ENCODE peak calls at places on chromosomes 7 and 10, in five cellular contexts. T is fibroblast of pulmonary artery, H is fibroblast of lung, O is astrocyte of the cerebellum, J is suprapubic skin. C is an unnamed sample.
A peak's percentile ranks its signal among the peaks of the same experiment; 100 is the strongest.

GRCh38 chr10:29157321-29157720 is 131.5 kb upstream of the LYZL1 start:
- DNase-seq in J (no peak), T (no peak), H (no peak), O (no peak), C (no peak)

GRCh38 chr7:32163911-32164310 is 93.7 kb upstream of the PDE1C start:
- DNase-seq in T (no peak), O (no peak), H (peak; percentile 77), J (no peak), C (no peak)

GRCh38 chr10:132107211-132107946 is 41.6 kb downstream of the JAKMIP3 start:
- DNase-seq in O (no peak), T (no peak), H (no peak), J (no peak), C (no peak)

GRCh38 chr7:111587715-111588433 is 25.6 kb upstream of the IMMP2L start:
- DNase-seq in H (peak; percentile 22), O (no peak), T (peak; percentile 4), J (no peak), C (no peak)

GRCh38 chr7:1505731-1506550 is 1.8 kb upstream of the INTS1 start:
- DNase-seq in O (no peak), H (no peak), J (no peak), T (no peak), C (no peak)

GRCh38 chr10:58239561-58240169 is 28.0 kb downstream of the IPMK start:
- DNase-seq in H (peak; percentile 20), T (peak; percentile 41), J (no peak), O (no peak), C (no peak)

GRCh38 chr7:142785841-142786250 is 15.1 kb downstream of the PRSS2 start:
- DNase-seq in O (no peak), H (no peak), T (no peak), J (no peak), C (no peak)

GRCh38 chr10:62980697-62981495 is 152.2 kb upstream of the NRBF2 start:
- DNase-seq in H (peak; percentile 51), T (no peak), J (no peak), O (no peak), C (no peak)

GRCh38 chr10:110500515-110500905 is 2.8 kb downstream of the DUSP5 start:
- DNase-seq in T (peak; percentile 68), O (no peak), H (peak; percentile 84), J (no peak), C (peak; percentile 72)

GRCh38 chr10:49534670-49535381 is 4.1 kb downstream of the ERCC6 start:
- DNase-seq in J (no peak), O (peak; percentile 5), H (peak; percentile 84), T (peak; percentile 74), C (peak; percentile 43)

GRCh38 chr10:100872034-100872791 is 40.5 kb upstream of the SLF2 start:
- DNase-seq in T (peak; percentile 38), J (no peak), O (peak; percentile 51), H (peak; percentile 54), C (no peak)

GRCh38 chr7:24836084-24836483 is 78.8 kb upstream of the GSDME start:
- DNase-seq in T (no peak), J (no peak), H (no peak), O (no peak), C (no peak)

GRCh38 chr7:100840470-100841100 is 11.9 kb upstream of the SLC12A9 start:
- DNase-seq in J (no peak), H (no peak), O (no peak), T (no peak), C (no peak)

GRCh38 chr7:104936546-104936945 is 77.5 kb upstream of the KMT2E start:
- DNase-seq in O (no peak), T (no peak), H (no peak), J (no peak), C (no peak)

DNA sequence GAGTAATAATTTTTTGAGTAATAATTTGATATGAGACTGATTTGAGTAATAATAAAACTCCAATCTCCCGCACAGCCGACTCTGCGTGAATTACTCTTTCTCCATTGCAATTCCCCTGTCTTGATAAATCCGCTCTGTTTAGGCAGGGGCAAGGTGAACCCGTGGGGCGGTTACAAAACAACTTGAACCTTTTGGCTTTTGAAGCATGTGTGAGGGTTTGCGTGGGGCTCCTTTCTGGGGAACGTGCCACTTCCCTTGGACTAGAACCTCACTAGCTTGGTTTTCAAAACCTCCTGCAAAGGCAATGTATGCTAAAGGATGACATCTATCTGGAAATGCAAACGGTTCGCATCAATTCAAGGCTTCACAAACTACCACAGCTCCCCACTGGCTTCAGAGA is 1.5 kb downstream of the CRPPA start:
- DNase-seq in O (no peak), J (no peak), T (no peak), H (no peak), C (no peak)
- H3K4me3 ChIP-seq in O (no peak overlapping the region), J (peak overlapping the region; percentile 63), T (no peak overlapping the region), H (no peak overlapping the region), C (peak overlapping the region; percentile 52)

GRCh38 chr7:128860158-128861073 is 2.2 kb upstream of the ATP6V1F start:
- DNase-seq in T (peak; percentile 54), J (no peak), O (peak; percentile 49), H (peak; percentile 63), C (peak; percentile 28)
- H3K4me3 ChIP-seq in T (no peak overlapping the region), J (no peak overlapping the region), O (no peak overlapping the region), H (no peak overlapping the region), C (no peak overlapping the region)

DNA sequence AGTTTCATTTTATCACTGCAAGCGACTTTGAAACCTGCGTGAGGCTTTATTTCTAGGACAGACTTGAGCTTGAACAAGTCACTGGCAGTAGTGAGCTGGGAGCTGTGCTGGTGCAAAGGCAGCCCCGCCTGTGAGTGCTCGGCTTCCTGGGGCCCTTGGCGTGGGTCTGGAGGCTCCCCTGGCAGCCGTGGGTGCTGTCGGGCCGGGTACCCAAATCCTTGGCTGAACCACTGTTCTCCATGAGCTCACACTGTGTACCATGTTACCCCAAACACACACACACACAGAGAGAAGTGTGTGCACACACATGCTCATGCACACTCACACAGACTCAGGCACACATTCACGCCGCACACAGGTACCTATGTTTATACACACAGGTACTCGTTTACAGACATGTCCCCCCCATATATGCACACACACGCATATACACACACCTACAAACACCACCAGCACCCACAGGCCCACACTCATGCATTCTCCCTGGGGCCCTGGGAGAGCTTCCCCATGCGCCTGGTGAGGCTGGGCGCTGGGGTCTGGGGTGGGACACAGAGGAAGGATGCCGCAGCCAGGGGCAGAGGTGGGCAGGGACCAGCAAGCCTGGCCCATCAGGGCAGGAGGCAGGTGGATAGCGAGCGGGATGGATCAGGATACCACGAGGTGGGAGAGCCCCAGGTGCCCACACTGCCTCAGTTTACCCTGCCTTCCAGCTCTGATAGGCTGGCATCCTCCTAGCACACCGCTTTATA is 158.8 kb downstream of the ADARB2 start:
- DNase-seq in H (no peak), T (no peak), O (no peak), J (peak; percentile 53), C (no peak)
- H3K4me3 ChIP-seq in H (no peak overlapping the region), T (no peak overlapping the region), O (no peak overlapping the region), J (no peak overlapping the region), C (no peak overlapping the region)

GRCh38 chr7:152025937-152026890 is 740 bp downstream of the GALNT11 start:
- DNase-seq in T (no peak), H (no peak), J (no peak), O (no peak), C (no peak)
- H3K4me3 ChIP-seq in T (peak overlapping the region; percentile 80), H (peak overlapping the region; percentile 77), J (peak overlapping the region; percentile 84), O (peak overlapping the region; percentile 66), C (peak overlapping the region; percentile 80)